ENCODE peak calls at places on chromosomes 5 and 9, in eight cellular contexts. E is right atrium auricular region; F is stomach; W is transverse colon; R is PC-3; T is CD8-positive, alpha-beta memory T cell; H is naive thymus-derived CD4-positive, alpha-beta T cell; U is right lobe of liver. K is an unnamed sample.
A peak's percentile ranks its signal among the peaks of the same experiment; 100 is the strongest.

GRCh38 chr5:153905214-153905613 is 133.5 kb downstream of the FAM114A2 start:
- DNase-seq in F (no peak), W (no peak), H (no peak), E (no peak), U (no peak), R (no peak), T (no peak), K (no peak)

GRCh38 chr5:126575644-126576043 is 19.4 kb downstream of the ALDH7A1 start:
- DNase-seq in U (no peak), T (no peak), H (no peak), E (no peak), W (no peak), F (peak; percentile 10), R (no peak), K (no peak)

GRCh38 chr9:111483419-111483861 is 743 bp downstream of the ECPAS start:
- DNase-seq in R (peak; percentile 31), U (no peak), H (peak; percentile 44), T (peak; percentile 37), E (no peak), F (no peak), W (peak; percentile 47), K (peak; percentile 62)

GRCh38 chr9:135611142-135611874 is 28.0 kb downstream of the GLT6D1 start:
- DNase-seq in F (no peak), R (no peak), T (no peak), E (peak; percentile 28), W (no peak), H (no peak), U (peak; percentile 19), K (no peak)

GRCh38 chr9:123609844-123610243 is 253.8 kb downstream of the CRB2 start:
- DNase-seq in U (no peak), F (no peak), R (no peak), H (no peak), T (no peak), W (no peak), E (no peak), K (no peak)

GRCh38 chr9:112917987-112918362 is 27.3 kb upstream of the SLC46A2 start:
- DNase-seq in W (no peak), R (peak; percentile 24), E (no peak), U (no peak), H (no peak), F (no peak), T (no peak), K (no peak)

GRCh38 chr9:37582548-37583157 is 6.5 kb upstream of the FBXO10 start:
- DNase-seq in T (no peak), F (no peak), R (peak; percentile 67), U (no peak), H (peak; percentile 27), E (no peak), W (no peak), K (peak; percentile 30)

GRCh38 chr9:112248722-112249121 is 73.6 kb upstream of the SUSD1 start:
- DNase-seq in W (no peak), U (no peak), T (no peak), F (no peak), E (no peak), H (no peak), R (peak; percentile 39), K (no peak)

GRCh38 chr5:154215531-154215930 is 25.0 kb downstream of the GALNT10 start:
- DNase-seq in H (no peak), T (no peak), E (no peak), W (no peak), R (no peak), F (no peak), U (no peak), K (no peak)

GRCh38 chr5:169181785-169182184 is 119.2 kb downstream of the SLIT3 start:
- DNase-seq in W (no peak), H (no peak), R (peak; percentile 38), F (no peak), U (no peak), T (no peak), E (no peak), K (no peak)

GRCh38 chr9:6645153-6646027 is at the start of gene GLDC:
- DNase-seq in T (peak; percentile 17), U (peak; percentile 95), W (peak; percentile 62), R (peak; percentile 87), F (peak; percentile 61), H (peak; percentile 11), E (peak; percentile 59), K (peak; percentile 42)
- H3K4me3 ChIP-seq in T (peak within 1 kb of the TSS; percentile 40), U (peak within 1 kb of the TSS; percentile 64), W (peak within 1 kb of the TSS; percentile 34), R (peak within 1 kb of the TSS; percentile 88), F (peak within 1 kb of the TSS; percentile 63), H (peak within 1 kb of the TSS; percentile 62), E (peak within 1 kb of the TSS; percentile 52), K (peak within 1 kb of the TSS; percentile 51)

GRCh38 chr9:133116346-133117231 is 4.5 kb downstream of the RALGDS start:
- DNase-seq in W (no peak), T (peak; percentile 1), H (no peak), F (no peak), R (no peak), U (no peak), E (no peak), K (no peak)
- H3K27ac ChIP-seq in W (peak overlapping the region; percentile 79), T (peak overlapping the region; percentile 43), H (no peak overlapping the region), F (peak overlapping the region; percentile 12), R (no peak overlapping the region), U (no peak overlapping the region), E (peak overlapping the region; percentile 89), K (peak overlapping the region; percentile 55)

GRCh38 chr5:78719504-78720233 is 71.1 kb upstream of the LHFPL2 start:
- DNase-seq in U (no peak), R (no peak), H (no peak), T (no peak), F (no peak), W (no peak), E (no peak), K (no peak)
- H3K9me3 ChIP-seq in U (no peaks in the 10 kb centered on the region), R (no peaks in the 10 kb centered on the region), H (no peaks in the 10 kb centered on the region), T (no peaks in the 10 kb centered on the region), F (no peaks in the 10 kb centered on the region), W (no peaks in the 10 kb centered on the region), E (no peaks in the 10 kb centered on the region), K (no peaks in the 10 kb centered on the region)

GRCh38 chr5:177372910-177373309 is 11.3 kb upstream of the SLC34A1 start:
- DNase-seq in W (no peak), H (no peak), R (no peak), E (no peak), F (no peak), T (peak; percentile 23), U (no peak), K (no peak)

GRCh38 chr5:177372534-177372896 is 11.7 kb upstream of the SLC34A1 start:
- DNase-seq in W (no peak), H (no peak), T (no peak), R (no peak), U (no peak), E (no peak), F (no peak), K (no peak)

GRCh38 chr5:177371120-177371537 is 13.1 kb upstream of the SLC34A1 start:
- DNase-seq in W (no peak), U (no peak), F (no peak), T (no peak), H (no peak), R (no peak), E (no peak), K (no peak)

GRCh38 chr5:177370488-177371119 is 12.9 kb downstream of the RGS14 start:
- DNase-seq in H (peak; percentile 58), W (peak; percentile 87), R (peak; percentile 94), T (peak; percentile 43), E (peak; percentile 73), F (peak; percentile 89), U (peak; percentile 98), K (peak; percentile 65)

GRCh38 chr5:177371705-177372533 is 12.3 kb upstream of the SLC34A1 start:
- DNase-seq in F (no peak), E (no peak), U (peak; percentile 71), W (no peak), R (no peak), T (no peak), H (no peak), K (no peak)
- H3K4me3 ChIP-seq in F (peak overlapping the region; percentile 47), E (peak overlapping the region; percentile 36), U (peak overlapping the region; percentile 57), W (no peak overlapping the region), R (peak overlapping the region; percentile 74), T (peak overlapping the region; percentile 32), H (peak overlapping the region; percentile 43), K (peak overlapping the region; percentile 24)

GRCh38 chr9:77808750-77809079 is 160.6 kb upstream of the GNA14 start:
- DNase-seq in T (no peak), W (no peak), R (peak; percentile 4), U (no peak), F (no peak), E (no peak), H (no peak), K (no peak)

GRCh38 chr9:77805810-77806209 is 157.7 kb upstream of the GNA14 start:
- DNase-seq in U (no peak), H (no peak), F (no peak), R (no peak), E (no peak), T (no peak), W (no peak), K (no peak)

GRCh38 chr9:77807846-77808749 is 160.0 kb upstream of the GNA14 start:
- DNase-seq in R (no peak), T (no peak), W (no peak), F (no peak), H (no peak), E (no peak), U (no peak), K (no peak)

GRCh38 chr9:77806697-77807096 is 158.6 kb upstream of the GNA14 start:
- DNase-seq in W (no peak), U (no peak), F (no peak), T (no peak), H (no peak), E (no peak), R (no peak), K (no peak)

GRCh38 chr9:77807295-77807694 is 159.2 kb upstream of the GNA14 start:
- DNase-seq in T (no peak), U (no peak), E (no peak), R (peak; percentile 66), F (no peak), H (no peak), W (no peak), K (no peak)
- H3K27ac ChIP-seq in T (no peak overlapping the region), U (no peak overlapping the region), E (no peak overlapping the region), R (no peak overlapping the region), F (peak overlapping the region; percentile 70), H (no peak overlapping the region), W (peak overlapping the region; percentile 42), K (no peak overlapping the region)

DNA sequence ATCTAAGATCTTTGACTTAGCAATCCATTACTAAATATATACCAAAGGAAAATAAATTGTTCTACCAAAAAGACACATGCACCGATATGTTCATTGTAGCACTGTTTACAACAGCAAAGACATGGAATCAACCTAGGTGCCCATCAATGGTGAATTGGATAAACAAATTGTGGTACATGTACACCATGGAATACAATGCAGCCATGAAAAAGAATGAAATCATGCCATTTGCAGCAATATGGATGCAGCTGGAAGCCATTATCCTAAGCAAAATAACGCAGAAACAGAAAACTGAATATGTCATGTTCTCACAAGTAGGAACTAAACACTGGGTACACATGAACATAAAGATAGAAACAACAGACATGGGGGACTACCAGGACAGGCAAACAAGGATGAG is 589.5 kb downstream of the IRX1 start:
- DNase-seq in R (no peak), W (no peak), U (no peak), T (no peak), H (no peak), F (no peak), E (no peak), K (no peak)
- H3K9me3 ChIP-seq in R (peaks cover 21% of the 10 kb centered on the region), W (peaks cover 8% of the 10 kb centered on the region), U (no peaks in the 10 kb centered on the region), T (no peaks in the 10 kb centered on the region), H (no peaks in the 10 kb centered on the region), F (peaks cover 27% of the 10 kb centered on the region), E (peaks cover 24% of the 10 kb centered on the region), K (no peaks in the 10 kb centered on the region)

K was measured in CD4-positive, alpha-beta memory T cell.